ENCODE peak calls at places on chromosome 12, in six cellular contexts. K, Q, M, B, W and C are unnamed samples.

GRCh38 chr12:70177637-70178036 is 65.6 kb upstream of the CNOT2 start:
- DNase-seq in Q (no peak), K (no peak), M (no peak), W (no peak), B (no peak), C (no peak)

GRCh38 chr12:131895640-131896079 is 1.2 kb downstream of the ULK1 start:
- DNase-seq in W (no peak), Q (no peak), B (peak), M (no peak), K (peak), C (peak)

GRCh38 chr12:124445121-124445718 is 122.2 kb downstream of the NCOR2 start:
- DNase-seq in W (no peak), M (no peak), K (no peak), Q (no peak), B (no peak), C (peak)

GRCh38 chr12:55933158-55933798 is 2.3 kb downstream of the DGKA start:
- DNase-seq in K (peak), M (no peak), W (no peak), Q (peak), B (no peak), C (no peak)

GRCh38 chr12:57000393-57000792 is 6.0 kb downstream of the ZBTB39 start:
- DNase-seq in Q (no peak), M (no peak), K (no peak), B (no peak), W (no peak), C (no peak)

GRCh38 chr12:105436636-105437035 is 106.1 kb downstream of the C12orf75 start:
- DNase-seq in M (no peak), Q (no peak), K (no peak), B (no peak), W (no peak), C (no peak)

GRCh38 chr12:76983420-76983819 is 81.9 kb downstream of the E2F7 start:
- DNase-seq in M (no peak), B (no peak), K (no peak), Q (no peak), W (no peak), C (no peak)

GRCh38 chr12:120999191-121000120 is 16.8 kb downstream of the C12orf43 start:
- DNase-seq in W (no peak), Q (no peak), M (peak), B (peak), K (no peak), C (no peak)

GRCh38 chr12:81811066-81811777 is 52.1 kb upstream of the PPFIA2 start:
- DNase-seq in K (no peak), Q (peak), M (no peak), W (no peak), B (peak), C (peak)

GRCh38 chr12:49687941-49688340 is 19.3 kb downstream of the FMNL3 start:
- DNase-seq in Q (no peak), K (no peak), B (peak), W (no peak), M (no peak), C (no peak)

GRCh38 chr12:91225316-91225715 is 42.7 kb upstream of the DCN start:
- DNase-seq in W (no peak), M (no peak), Q (peak), B (no peak), K (no peak), C (no peak)

GRCh38 chr12:19316420-19316819 is 122.9 kb upstream of the AEBP2 start:
- DNase-seq in M (no peak), K (peak), B (no peak), Q (peak), W (no peak), C (no peak)

GRCh38 chr12:113214938-113215400 is 6.3 kb upstream of the TPCN1 start:
- DNase-seq in M (no peak), B (no peak), K (peak), Q (peak), W (peak), C (no peak)

GRCh38 chr12:109777544-109777943 is 55.7 kb downstream of the TRPV4 start:
- DNase-seq in K (peak), W (no peak), Q (peak), M (no peak), B (peak), C (peak)

GRCh38 chr12:122963928-122964240 is 2.4 kb downstream of the ABCB9 start:
- DNase-seq in W (no peak), M (no peak), K (no peak), Q (no peak), B (peak), C (no peak)

GRCh38 chr12:116347265-116347664 is 69.8 kb upstream of the MED13L start:
- DNase-seq in K (no peak), Q (no peak), M (no peak), W (no peak), B (no peak), C (no peak)

GRCh38 chr12:123200414-123200813 is 32.5 kb downstream of the MPHOSPH9 start:
- DNase-seq in B (no peak), Q (no peak), K (no peak), M (no peak), W (no peak), C (no peak)

GRCh38 chr12:118060301-118061010 is 523 bp downstream of the WSB2 start:
- DNase-seq in M (no peak), Q (no peak), B (peak), K (peak), W (no peak), C (no peak)

GRCh38 chr12:104603545-104603973 is 146.8 kb downstream of the CHST11 start:
- DNase-seq in B (no peak), K (no peak), M (no peak), Q (peak), W (no peak), C (no peak)

GRCh38 chr12:63967358-63967757 is 122.9 kb downstream of the SRGAP1 start:
- DNase-seq in M (no peak), W (no peak), B (no peak), K (peak), Q (peak), C (no peak)

GRCh38 chr12:106425061-106425706 is 67.6 kb downstream of the POLR3B start:
- DNase-seq in Q (no peak), B (no peak), M (no peak), K (no peak), W (no peak), C (no peak)

GRCh38 chr12:105206686-105207374 is 29.1 kb downstream of the APPL2 start:
- DNase-seq in Q (no peak), M (no peak), K (no peak), B (no peak), W (no peak), C (no peak)

GRCh38 chr12:100955139-100955538 is 160.6 kb downstream of the ANO4 start:
- DNase-seq in Q (peak), K (peak), W (peak), M (no peak), B (peak), C (no peak)

GRCh38 chr12:27733052-27733656 is 22.5 kb downstream of the MRPS35 start:
- DNase-seq in Q (peak), M (no peak), B (no peak), K (peak), W (peak), C (no peak)

GRCh38 chr12:106305376-106305775 is 2.8 kb downstream of the TCP11L2 start:
- DNase-seq in K (no peak), W (no peak), Q (peak), M (no peak), B (no peak), C (no peak)

GRCh38 chr12:101110856-101111255 is 99.2 kb downstream of the SLC5A8 start:
- DNase-seq in M (no peak), K (no peak), Q (no peak), B (no peak), W (no peak), C (no peak)

GRCh38 chr12:67034110-67034879 is 234.9 kb upstream of the CAND1 start:
- DNase-seq in K (no peak), Q (peak), W (no peak), M (no peak), B (no peak), C (no peak)

GRCh38 chr12:120286768-120287490 is 4.8 kb downstream of the RNU4-2 start:
- DNase-seq in K (no peak), B (no peak), W (no peak), M (no peak), Q (peak), C (no peak)

GRCh38 chr12:50527086-50527726 is 22.4 kb downstream of the DIP2B start:
- DNase-seq in B (no peak), M (no peak), K (no peak), Q (no peak), W (no peak), C (no peak)

GRCh38 chr12:94648578-94648977 is 1.8 kb downstream of the TMCC3 start:
- DNase-seq in K (peak), B (no peak), M (no peak), Q (peak), W (no peak), C (no peak)

GRCh38 chr12:77058740-77059139 is 6.6 kb downstream of the E2F7 start:
- DNase-seq in M (no peak), Q (no peak), W (no peak), B (no peak), K (no peak), C (no peak)

GRCh38 chr12:97701901-97702300 is 239.3 kb downstream of the RMST start:
- DNase-seq in Q (peak), B (no peak), M (no peak), W (no peak), K (no peak), C (no peak)

GRCh38 chr12:110693731-110694130 is 4.8 kb upstream of the HVCN1 start:
- DNase-seq in K (no peak), M (no peak), Q (no peak), B (no peak), W (no peak), C (no peak)

GRCh38 chr12:22018860-22019259 is 27.2 kb upstream of the CMAS start:
- DNase-seq in Q (peak), W (no peak), K (peak), B (no peak), M (no peak), C (no peak)
- TF ChIP-seq CTCF in Q (no peak), W (no peak), K (peak), B (peak), M (no peak), C (peak)

DNA sequence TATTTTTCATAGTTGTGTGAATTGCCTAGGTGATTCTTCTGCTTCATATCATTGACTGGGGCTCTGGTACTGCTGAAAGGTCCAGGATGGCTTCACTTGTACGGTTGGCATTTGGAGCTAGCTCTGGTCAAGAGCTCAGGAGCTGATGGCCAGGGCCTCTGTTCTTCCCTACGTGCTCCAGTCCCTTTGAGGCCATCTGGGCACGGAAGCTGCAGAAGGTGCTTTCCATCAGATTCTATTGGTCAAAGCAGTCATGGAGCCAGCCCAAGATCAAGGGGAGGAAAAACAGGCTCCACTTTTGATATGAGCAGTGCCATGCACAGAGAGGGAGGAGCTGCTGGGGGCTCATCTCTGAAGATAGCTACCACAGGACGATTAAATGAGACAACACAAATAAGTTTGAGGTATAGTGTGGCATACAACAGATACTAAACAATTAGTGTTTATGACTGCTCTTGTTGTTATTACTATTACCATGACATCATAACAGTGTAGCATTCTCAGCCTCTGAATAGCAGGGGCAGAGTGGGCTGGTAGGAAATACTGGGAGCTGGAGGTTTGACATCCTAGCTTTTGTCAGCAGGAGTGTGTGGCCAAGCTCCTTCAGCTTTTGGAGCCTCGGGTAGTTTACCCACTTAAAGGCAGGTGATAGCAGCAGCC is 10.4 kb downstream of the KRT83 start:
- DNase-seq in B (no peak), K (no peak), W (no peak), M (no peak), Q (peak), C (no peak)
- TF ChIP-seq CTCF in B (no peak), K (no peak), W (no peak), M (no peak), Q (no peak), C (no peak)

DNA sequence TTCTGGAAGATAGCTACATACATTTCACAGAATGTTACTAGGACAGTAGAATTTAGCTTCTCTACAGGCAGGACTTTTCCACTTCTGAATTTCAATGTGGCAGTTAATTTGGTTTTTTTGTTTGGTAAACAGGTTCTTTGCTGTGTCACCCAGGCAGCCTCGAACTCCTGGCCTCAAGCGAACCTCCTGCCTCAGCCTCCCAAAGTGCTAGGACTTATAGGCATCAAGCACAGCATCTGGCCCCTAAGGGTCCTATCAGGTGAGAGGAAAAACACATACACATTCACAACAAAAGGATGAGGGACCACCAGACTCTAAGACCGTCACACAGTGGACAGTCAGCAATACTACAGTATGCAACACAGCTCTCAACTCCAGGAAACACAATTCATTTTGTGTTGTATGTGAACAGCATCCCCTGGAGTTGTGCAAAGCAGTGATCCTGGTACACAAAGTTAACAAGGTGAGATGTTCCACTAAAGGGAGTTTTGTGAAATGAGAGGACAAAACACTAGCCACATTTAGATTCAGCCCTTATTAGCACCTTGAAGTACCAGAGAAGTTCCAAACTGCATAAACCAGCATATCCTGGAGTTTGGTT is 6.9 kb downstream of the ATP2B1 start:
- DNase-seq in W (no peak), M (no peak), K (no peak), Q (no peak), B (no peak), C (no peak)
- TF ChIP-seq CTCF in W (no peak), M (peak), K (no peak), Q (no peak), B (peak), C (no peak)

GRCh38 chr12:33649992-33650391 is 210.4 kb upstream of the SYT10 start:
- DNase-seq in M (no peak), B (no peak), K (no peak), W (no peak), Q (no peak), C (no peak)
- TF ChIP-seq CTCF in M (no peak), B (no peak), K (no peak), W (no peak), Q (no peak), C (no peak)

GRCh38 chr12:60259241-60259640 is 663.4 kb downstream of the SLC16A7 start:
- DNase-seq in Q (peak), W (no peak), B (no peak), K (no peak), M (no peak), C (no peak)

GRCh38 chr12:60255044-60255443 is 659.2 kb downstream of the SLC16A7 start:
- DNase-seq in W (no peak), Q (no peak), M (no peak), K (no peak), B (no peak), C (no peak)

GRCh38 chr12:60262378-60262777 is 666.5 kb downstream of the SLC16A7 start:
- DNase-seq in Q (peak), B (no peak), K (peak), M (no peak), W (no peak), C (no peak)

DNA sequence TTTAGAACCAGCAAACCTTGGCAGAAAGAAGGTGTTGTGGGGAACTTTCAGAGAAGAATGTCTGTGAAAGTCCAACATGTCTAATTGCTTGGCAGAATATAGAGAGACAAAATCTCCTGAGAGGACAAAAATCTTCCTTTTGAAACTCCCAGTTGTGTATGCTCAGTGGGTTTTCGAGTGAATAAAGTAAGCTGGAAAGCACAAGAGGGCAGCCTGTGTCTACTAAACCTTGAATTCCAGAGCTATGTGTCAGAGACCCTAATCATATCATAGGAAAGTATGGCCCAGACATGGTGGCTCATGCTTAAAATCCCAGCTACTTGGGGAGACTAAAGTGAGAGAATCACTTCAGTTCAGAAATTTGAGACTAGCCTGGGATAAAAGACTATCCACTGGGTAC is 661.2 kb downstream of the SLC16A7 start:
- DNase-seq in W (peak), M (no peak), K (peak), B (no peak), Q (peak), C (no peak)
- TF ChIP-seq CTCF in W (peak), M (no peak), K (peak), B (no peak), Q (no peak), C (peak)

DNA sequence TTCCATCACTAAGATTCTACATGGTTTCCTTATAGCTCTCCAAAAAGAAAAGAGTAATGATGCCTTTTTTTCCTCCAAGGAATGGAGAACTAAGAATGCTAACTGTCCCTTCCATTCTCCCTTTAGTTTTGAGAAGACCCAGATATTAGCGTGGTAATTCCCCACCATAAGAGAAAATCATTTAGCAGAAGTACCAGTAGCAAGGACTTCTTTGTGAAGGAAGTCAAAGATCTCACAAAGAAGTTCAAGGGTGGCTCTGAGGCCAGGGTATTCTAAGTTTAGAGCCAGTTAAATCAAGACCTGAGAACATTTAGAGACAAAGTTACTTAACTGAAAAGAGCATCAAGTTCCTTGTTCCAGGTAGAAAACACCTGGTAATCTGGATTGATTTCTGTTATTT is 7.3 kb downstream of the USP15 start:
- DNase-seq in K (no peak), B (no peak), M (no peak), W (no peak), Q (no peak), C (no peak)
- TF ChIP-seq CTCF in K (no peak), B (no peak), M (no peak), W (no peak), Q (no peak), C (no peak)

GRCh38 chr12:54277823-54278276 is 2.1 kb downstream of the CBX5 start:
- DNase-seq in M (no peak), Q (no peak), K (no peak), W (no peak), B (no peak), C (no peak)

GRCh38 chr12:54279632-54280400 is at the start of gene CBX5:
- DNase-seq in K (peak), W (peak), M (peak), Q (peak), B (peak), C (peak)

GRCh38 chr12:54282949-54283593 is 2.5 kb downstream of the HNRNPA1 start:
- DNase-seq in M (no peak), K (no peak), W (no peak), Q (no peak), B (no peak), C (no peak)

GRCh38 chr12:54279227-54279631 is 693 bp downstream of the CBX5 start:
- DNase-seq in K (no peak), Q (no peak), B (no peak), W (no peak), M (no peak), C (no peak)

DNA sequence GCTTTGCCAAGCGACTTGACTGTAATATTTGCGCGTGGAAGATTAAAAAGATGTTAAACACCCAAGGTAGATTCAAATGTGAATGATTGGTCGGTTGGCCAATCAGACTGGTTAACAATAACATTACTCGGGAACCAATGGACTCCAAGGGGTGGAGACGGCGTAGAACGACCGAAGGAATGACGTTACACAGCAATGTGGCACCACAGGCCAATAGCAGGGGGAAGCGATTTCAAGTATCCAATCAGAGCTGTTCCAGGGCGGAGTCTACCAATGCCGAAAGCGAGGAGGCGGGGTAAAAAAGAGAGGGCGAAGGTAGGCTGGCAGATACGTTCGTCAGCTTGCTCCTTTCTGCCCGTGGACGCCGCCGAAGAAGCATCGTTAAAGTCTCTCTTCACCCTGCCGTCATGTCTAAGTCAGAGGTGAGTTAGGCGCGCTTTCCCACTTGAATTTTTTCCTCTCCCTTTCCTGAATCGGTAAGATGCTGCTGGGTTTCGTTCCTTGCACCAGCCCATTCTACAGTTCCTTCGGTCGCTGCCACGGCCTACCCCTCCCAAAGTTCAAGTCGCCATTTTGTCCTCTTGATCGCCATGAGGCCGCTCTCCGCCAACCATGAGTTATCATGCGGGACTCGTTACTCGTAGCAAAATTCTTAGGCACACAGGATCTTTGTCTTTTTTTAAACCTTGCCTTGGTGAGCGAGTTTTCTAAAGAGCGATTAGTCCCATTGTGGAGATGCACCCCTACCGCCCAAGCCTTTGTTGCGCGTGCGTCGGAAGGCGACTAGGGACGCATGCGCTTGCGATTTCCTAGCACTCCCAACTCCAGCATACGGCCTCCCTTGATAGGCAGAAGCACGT is at the start of gene HNRNPA1:
- DNase-seq in M (peak), W (peak), B (peak), K (peak), Q (peak), C (no peak)
- TF ChIP-seq CTCF in M (no peak), W (no peak), B (no peak), K (no peak), Q (no peak), C (no peak)